ENCODE peak calls at places on chromosomes 11 and 22, in seven cellular contexts. K is thoracic aorta, U is dorsolateral prefrontal cortex, V is mammary epithelial cell, H is SK-N-SH, O is fibroblast of mammary gland, D is heart left ventricle. I is an unnamed sample.

GRCh38 chr11:26571861-26572654 is at the start of gene MUC15:
- DNase-seq in K (no peak), U (no peak), O (no peak), H (no peak), V (no peak), D (no peak), I (peak)

GRCh38 chr11:27875480-27876208 is 175.4 kb upstream of the BDNF start:
- DNase-seq in U (no peak), V (peak), O (no peak), H (no peak), D (no peak), K (no peak), I (no peak)

GRCh38 chr22:29139965-29140782 is 65.5 kb upstream of the EMID1 start:
- DNase-seq in O (peak), H (no peak), V (no peak), D (peak), K (no peak), U (no peak), I (no peak)

GRCh38 chr11:27084407-27084985 is 43.9 kb downstream of the BBOX1 start:
- DNase-seq in U (no peak), D (no peak), O (no peak), K (no peak), H (no peak), V (peak), I (no peak)

GRCh38 chr11:117621226-117621625 is 175.8 kb downstream of the DSCAML1 start:
- DNase-seq in U (no peak), D (no peak), O (peak), H (no peak), V (no peak), K (no peak), I (no peak)

GRCh38 chr11:9057888-9058287 is 33.5 kb downstream of the SCUBE2 start:
- DNase-seq in D (no peak), O (no peak), K (no peak), H (no peak), V (no peak), U (no peak), I (no peak)

GRCh38 chr11:132821027-132821426 is 711.3 kb downstream of the OPCML start:
- DNase-seq in O (no peak), D (no peak), K (no peak), H (peak), V (peak), U (no peak), I (no peak)

GRCh38 chr22:11616811-11617210 is 3911.2 kb upstream of the OR11H1 start:
- DNase-seq in U (no peak), K (no peak), V (no peak), H (no peak), D (no peak), O (no peak), I (no peak)

GRCh38 chr11:114440971-114441810 is 1.9 kb downstream of the REXO2 start:
- DNase-seq in D (no peak), O (no peak), K (no peak), H (no peak), U (no peak), V (no peak), I (peak)

GRCh38 chr22:37018815-37019308 is 385 bp downstream of the TST start:
- DNase-seq in U (no peak), D (peak), O (peak), K (no peak), H (peak), V (peak), I (no peak)

GRCh38 chr11:2794947-2795346 is 90.6 kb downstream of the CDKN1C start:
- DNase-seq in K (no peak), V (no peak), D (no peak), U (peak), H (no peak), O (no peak), I (no peak)

GRCh38 chr11:33695051-33695566 is 5.5 kb downstream of the C11orf91 start:
- DNase-seq in V (no peak), D (no peak), K (no peak), H (no peak), U (no peak), O (no peak), I (no peak)

GRCh38 chr11:38252620-38253019 is 1654.6 kb upstream of the RAG2 start:
- DNase-seq in U (no peak), V (no peak), O (no peak), D (no peak), K (no peak), H (no peak), I (no peak)

GRCh38 chr22:27459955-27460354 is 341.6 kb downstream of the MN1 start:
- DNase-seq in H (no peak), K (no peak), O (no peak), V (no peak), U (no peak), D (no peak), I (no peak)

GRCh38 chr22:25628494-25628893 is 64.0 kb downstream of the GRK3 start:
- DNase-seq in K (no peak), H (no peak), D (no peak), O (no peak), V (no peak), U (no peak), I (peak)

GRCh38 chr11:129247129-129247528 is 55.0 kb upstream of the ARHGAP32 start:
- DNase-seq in V (peak), H (peak), U (no peak), O (peak), D (no peak), K (no peak), I (peak)

GRCh38 chr11:61730222-61730994 is 22.0 kb upstream of the MYRF start:
- DNase-seq in H (no peak), O (no peak), V (peak), K (no peak), U (no peak), D (no peak), I (no peak)

GRCh38 chr11:115166826-115167225 is 337.4 kb downstream of the CADM1 start:
- DNase-seq in O (no peak), H (no peak), V (peak), U (no peak), K (no peak), D (no peak), I (no peak)

GRCh38 chr11:130804306-130805077 is 111.8 kb downstream of the SNX19 start:
- DNase-seq in U (no peak), O (no peak), H (no peak), K (no peak), V (no peak), D (no peak), I (no peak)

GRCh38 chr22:43007519-43008102 is 7.3 kb downstream of the PACSIN2 start:
- DNase-seq in O (peak), D (no peak), V (no peak), H (no peak), U (no peak), K (no peak), I (no peak)

GRCh38 chr11:2593393-2593950 is 106.3 kb downstream of the KCNQ1OT1 start:
- DNase-seq in U (no peak), K (no peak), V (no peak), H (no peak), O (no peak), D (no peak), I (no peak)

GRCh38 chr11:17479284-17480214 is 2.9 kb upstream of the ABCC8 start:
- DNase-seq in V (peak), D (no peak), O (no peak), H (peak), K (no peak), U (no peak), I (no peak)

GRCh38 chr11:47216141-47216798 is 1.5 kb downstream of the DDB2 start:
- DNase-seq in V (peak), H (peak), K (peak), U (no peak), D (peak), O (peak), I (no peak)

GRCh38 chr11:122850076-122850631 is 11.9 kb downstream of the CRTAM start:
- DNase-seq in O (peak), U (no peak), V (no peak), K (no peak), D (no peak), H (no peak), I (no peak)

GRCh38 chr11:57248780-57249383 is 11.8 kb upstream of the APLNR start:
- DNase-seq in U (peak), D (peak), K (peak), O (peak), H (peak), V (peak), I (no peak)

GRCh38 chr11:112612283-112612849 is 348.9 kb upstream of the NCAM1 start:
- DNase-seq in V (peak), O (no peak), H (peak), K (no peak), D (no peak), U (no peak), I (no peak)

GRCh38 chr11:5380740-5381342 is 2.8 kb upstream of the OR51M1 start:
- DNase-seq in U (no peak), H (peak), K (no peak), D (peak), V (peak), O (peak), I (peak)

GRCh38 chr11:127275771-127276170 is 275.2 kb upstream of the KIRREL3 start:
- DNase-seq in V (no peak), D (no peak), U (no peak), K (no peak), H (no peak), O (no peak), I (no peak)

GRCh38 chr11:120651396-120651795 is 139.8 kb downstream of the GRIK4 start:
- DNase-seq in O (no peak), K (no peak), U (no peak), D (no peak), V (no peak), H (no peak), I (no peak)

GRCh38 chr11:79428406-79428805 is 12.4 kb downstream of the TENM4 start:
- DNase-seq in D (no peak), K (no peak), H (no peak), V (no peak), O (peak), U (no peak), I (no peak)

GRCh38 chr11:123168955-123169484 is 26.0 kb downstream of the CLMP start:
- DNase-seq in U (no peak), H (no peak), D (no peak), V (no peak), O (no peak), K (no peak), I (no peak)

GRCh38 chr11:36000616-36001190 is 56.8 kb downstream of the LDLRAD3 start:
- DNase-seq in K (no peak), D (no peak), U (no peak), H (no peak), V (peak), O (no peak), I (peak)

GRCh38 chr11:44989831-44990566 is 39.3 kb upstream of the TP53I11 start:
- DNase-seq in K (no peak), D (peak), U (no peak), O (no peak), H (peak), V (no peak), I (no peak)

GRCh38 chr11:119493712-119494111 is 70.7 kb upstream of the THY1 start:
- DNase-seq in H (no peak), D (no peak), O (no peak), K (no peak), V (peak), U (no peak), I (peak)

GRCh38 chr11:108966978-108967377 is 302.1 kb downstream of the DDX10 start:
- DNase-seq in D (no peak), V (no peak), U (no peak), K (no peak), H (no peak), O (no peak), I (no peak)

GRCh38 chr11:33375236-33375635 is 118.1 kb downstream of the HIPK3 start:
- DNase-seq in V (no peak), D (no peak), O (no peak), H (no peak), U (no peak), K (no peak), I (no peak)

GRCh38 chr11:89436071-89436470 is 55.1 kb downstream of the NOX4 start:
- DNase-seq in K (no peak), O (peak), U (no peak), H (no peak), V (peak), D (no peak), I (no peak)

GRCh38 chr11:130175898-130176297 is 16.3 kb downstream of the ST14 start:
- DNase-seq in O (no peak), K (no peak), V (no peak), U (no peak), H (no peak), D (no peak), I (no peak)

GRCh38 chr11:48150213-48150612 is 66.4 kb upstream of the OR4B1 start:
- DNase-seq in D (no peak), H (no peak), K (no peak), O (peak), U (no peak), V (peak), I (peak)

GRCh38 chr22:50325444-50326224 is 1.2 kb downstream of the DENND6B start:
- DNase-seq in K (no peak), H (no peak), V (no peak), D (no peak), U (no peak), O (no peak), I (no peak)

DNA sequence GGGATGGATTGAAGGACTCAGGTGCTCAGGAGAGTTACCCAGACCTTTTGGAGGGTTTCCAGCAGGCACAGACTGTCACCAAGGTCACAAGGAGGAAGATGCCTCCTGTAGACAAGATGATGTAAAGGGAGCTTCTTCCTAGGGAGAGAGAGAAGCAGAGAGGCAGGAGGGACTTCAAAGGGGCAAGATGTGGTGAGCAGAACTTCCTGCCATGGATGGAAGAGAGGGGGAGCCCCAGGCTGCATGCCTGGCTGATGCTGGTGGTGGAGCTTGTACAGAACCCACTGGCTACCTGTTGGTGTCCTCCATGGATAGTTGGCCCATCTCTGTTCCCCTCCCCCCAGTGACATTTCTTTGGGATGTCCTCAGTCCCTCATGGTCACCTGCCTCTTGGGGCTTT is 4.2 kb downstream of the HEPN1 start:
- DNase-seq in O (no peak), V (no peak), U (no peak), H (no peak), D (no peak), K (no peak), I (no peak)
- TF ChIP-seq CTCF in O (no peak), V (no peak), U (no peak), H (no peak), D (no peak), K (no peak), I (no peak)

GRCh38 chr22:21669026-21669425 is 3.2 kb downstream of the PPIL2 start:
- DNase-seq in O (no peak), H (no peak), K (no peak), D (no peak), U (no peak), V (no peak), I (peak)

GRCh38 chr22:21673534-21674321 is 7.9 kb downstream of the PPIL2 start:
- DNase-seq in H (no peak), D (no peak), O (no peak), U (no peak), K (no peak), V (no peak), I (no peak)

GRCh38 chr22:21674611-21675010 is 8.8 kb downstream of the PPIL2 start:
- DNase-seq in K (no peak), V (no peak), O (no peak), H (no peak), U (no peak), D (no peak), I (no peak)

GRCh38 chr22:21666786-21667185 is 974 bp downstream of the PPIL2 start:
- DNase-seq in D (no peak), K (no peak), O (no peak), U (no peak), V (no peak), H (no peak), I (no peak)

GRCh38 chr22:21672107-21672629 is 6.4 kb downstream of the PPIL2 start:
- DNase-seq in U (no peak), O (no peak), K (no peak), H (no peak), V (no peak), D (no peak), I (no peak)
- TF ChIP-seq CTCF in U (no peak), O (no peak), K (no peak), H (no peak), V (no peak), D (no peak), I (no peak)

GRCh38 chr22:20129747-20130014 is 1.9 kb upstream of the ZDHHC8 start:
- DNase-seq in U (no peak), V (no peak), H (no peak), K (no peak), O (no peak), D (no peak), I (no peak)

GRCh38 chr22:20130319-20130718 is 1.3 kb upstream of the ZDHHC8 start:
- DNase-seq in U (no peak), D (no peak), H (no peak), K (no peak), O (no peak), V (no peak), I (no peak)

GRCh38 chr22:20128619-20128901 is 3.0 kb upstream of the ZDHHC8 start:
- DNase-seq in V (no peak), O (no peak), H (no peak), U (no peak), D (no peak), K (no peak), I (no peak)

GRCh38 chr22:20127869-20128618 is 3.6 kb upstream of the ZDHHC8 start:
- DNase-seq in O (no peak), U (no peak), H (no peak), K (no peak), V (no peak), D (no peak), I (no peak)

GRCh38 chr22:20128902-20129746 is 2.5 kb upstream of the ZDHHC8 start:
- DNase-seq in H (no peak), O (peak), U (no peak), V (no peak), K (no peak), D (no peak), I (no peak)
- TF ChIP-seq CTCF in H (peak), O (peak), U (peak), V (peak), K (peak), D (peak), I (peak)

GRCh38 chr11:15991174-15991655 is 365.1 kb downstream of the SOX6 start:
- DNase-seq in D (no peak), V (no peak), K (no peak), O (no peak), H (no peak), U (no peak), I (no peak)

GRCh38 chr11:15987044-15987443 is 369.3 kb downstream of the SOX6 start:
- DNase-seq in U (no peak), K (no peak), O (no peak), D (no peak), V (no peak), H (no peak), I (no peak)

GRCh38 chr11:15989685-15990084 is 366.7 kb downstream of the SOX6 start:
- DNase-seq in H (no peak), D (no peak), K (no peak), V (no peak), U (no peak), O (no peak), I (no peak)

GRCh38 chr11:15985863-15986139 is 370.5 kb downstream of the SOX6 start:
- DNase-seq in H (no peak), O (no peak), U (no peak), V (no peak), K (no peak), D (no peak), I (no peak)

DNA sequence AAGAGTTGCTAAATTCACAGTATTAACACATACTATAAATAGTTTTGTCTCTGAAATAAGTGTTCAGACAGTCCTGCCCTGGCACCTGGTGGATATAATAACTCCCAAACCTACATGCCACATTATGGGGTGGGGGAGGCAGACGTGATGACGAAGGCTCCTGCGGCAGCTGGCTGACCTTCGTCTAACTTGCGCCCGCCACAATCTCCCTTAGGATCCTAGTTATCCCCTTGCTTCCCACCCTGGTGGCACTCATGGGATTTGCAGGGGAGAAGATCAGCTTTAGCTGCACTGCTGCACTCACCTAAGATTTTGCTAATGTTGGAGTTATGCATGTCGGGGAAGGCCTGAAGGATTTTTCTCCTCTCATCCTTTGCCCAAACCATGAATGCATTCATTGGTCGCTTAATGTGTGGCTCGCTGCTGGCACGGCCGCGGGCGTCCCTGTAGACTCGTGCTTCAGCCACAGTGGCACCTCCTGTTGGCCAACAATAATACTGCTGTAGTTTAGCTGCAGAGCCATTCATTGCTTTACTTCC is 367.6 kb downstream of the SOX6 start:
- DNase-seq in K (no peak), D (no peak), O (no peak), H (peak), U (no peak), V (no peak), I (no peak)
- TF ChIP-seq CTCF in K (peak), D (peak), O (peak), H (peak), U (peak), V (peak), I (peak)

GRCh38 chr22:22460635-22461034 is 47.9 kb downstream of the ZNF280B start:
- DNase-seq in V (no peak), H (peak), O (peak), D (no peak), U (no peak), K (no peak), I (no peak)
- TF ChIP-seq CTCF in V (peak), H (peak), O (peak), D (no peak), U (peak), K (no peak), I (no peak)

GRCh38 chr11:82864268-82864667 is 36.0 kb downstream of the PRCP start:
- DNase-seq in V (peak), D (peak), H (peak), K (no peak), O (peak), U (peak), I (peak)
- TF ChIP-seq CTCF in V (peak), D (peak), H (peak), K (peak), O (peak), U (peak), I (peak)